ENCODE peak calls at places on chromosomes 4 and X, in four cellular contexts. One of them, this sample, is unnamed.
A peak's percentile ranks its signal among the peaks of the same experiment; 100 is the strongest.

GRCh38 chrX:4185086-4185485 is 471.6 kb upstream of the PRKX start:
- DNase-seq in SK-N-SH: no peak
- DNase-seq in GM12878: no peak
- DNase-seq in HepG2: no peak
- DNase-seq in this sample: no peak

GRCh38 chr4:1565598-1566295 is 118.4 kb downstream of the FAM53A start:
- DNase-seq in SK-N-SH: no peak
- DNase-seq in HepG2: no peak
- DNase-seq in GM12878: no peak
- DNase-seq in this sample: no peak

GRCh38 chrX:70592091-70592490 is 147.5 kb downstream of the DLG3 start:
- DNase-seq in GM12878: no peak
- DNase-seq in HepG2: no peak
- DNase-seq in SK-N-SH: no peak
- DNase-seq in this sample: peak; percentile 2

GRCh38 chr4:111602848-111603247 is 542.4 kb upstream of the FAM241A start:
- DNase-seq in SK-N-SH: no peak
- DNase-seq in GM12878: no peak
- DNase-seq in HepG2: no peak
- DNase-seq in this sample: no peak

GRCh38 chr4:39718366-39719323 is 20.7 kb downstream of the UBE2K start:
- DNase-seq in GM12878: no peak
- DNase-seq in SK-N-SH: no peak
- DNase-seq in HepG2: no peak
- DNase-seq in this sample: no peak

GRCh38 chr4:188550296-188550695 is 411.1 kb downstream of the TRIML1 start:
- DNase-seq in HepG2: no peak
- DNase-seq in SK-N-SH: no peak
- DNase-seq in GM12878: no peak
- DNase-seq in this sample: no peak

GRCh38 chr4:85573270-85573669 is 98.3 kb downstream of the ARHGAP24 start:
- DNase-seq in SK-N-SH: no peak
- DNase-seq in GM12878: no peak
- DNase-seq in HepG2: no peak
- DNase-seq in this sample: no peak

GRCh38 chr4:71241467-71242401 is 97.1 kb upstream of the SLC4A4 start:
- DNase-seq in HepG2: no peak
- DNase-seq in GM12878: no peak
- DNase-seq in SK-N-SH: no peak
- DNase-seq in this sample: no peak

GRCh38 chr4:142354794-142355416 is 491.2 kb downstream of the INPP4B start:
- DNase-seq in HepG2: no peak
- DNase-seq in SK-N-SH: no peak
- DNase-seq in GM12878: no peak
- DNase-seq in this sample: no peak

GRCh38 chr4:156113138-156113537 is 159.5 kb upstream of the CTSO start:
- DNase-seq in SK-N-SH: no peak
- DNase-seq in HepG2: no peak
- DNase-seq in GM12878: no peak
- DNase-seq in this sample: peak; percentile 8

GRCh38 chrX:107718156-107718621 is 57.4 kb downstream of the TSC22D3 start:
- DNase-seq in HepG2: peak; percentile 44
- DNase-seq in SK-N-SH: peak; percentile 69
- DNase-seq in GM12878: no peak
- DNase-seq in this sample: peak; percentile 57

GRCh38 chr4:139007640-139008039 is 7.9 kb upstream of the NOCT start:
- DNase-seq in SK-N-SH: no peak
- DNase-seq in HepG2: no peak
- DNase-seq in GM12878: no peak
- DNase-seq in this sample: no peak

GRCh38 chr4:84041426-84041825 is 457.7 kb downstream of the NKX6-1 start:
- DNase-seq in SK-N-SH: no peak
- DNase-seq in HepG2: no peak
- DNase-seq in GM12878: no peak
- DNase-seq in this sample: no peak

GRCh38 chrX:32448320-32448719 is 763.0 kb downstream of the DMD start:
- DNase-seq in HepG2: peak; percentile 0
- DNase-seq in SK-N-SH: no peak
- DNase-seq in GM12878: peak; percentile 74
- DNase-seq in this sample: no peak

GRCh38 chr4:48334900-48335384 is 6.4 kb upstream of the SLAIN2 start:
- DNase-seq in HepG2: no peak
- DNase-seq in SK-N-SH: no peak
- DNase-seq in GM12878: no peak
- DNase-seq in this sample: no peak

GRCh38 chr4:75340561-75340960 is 173.6 kb downstream of the RCHY1 start:
- DNase-seq in HepG2: no peak
- DNase-seq in SK-N-SH: no peak
- DNase-seq in GM12878: no peak
- DNase-seq in this sample: no peak

GRCh38 chrX:112834976-112835375 is 5.7 kb downstream of the AMOT start:
- DNase-seq in GM12878: no peak
- DNase-seq in HepG2: no peak
- DNase-seq in SK-N-SH: no peak
- DNase-seq in this sample: no peak

GRCh38 chr4:15654556-15655222 is 468 bp downstream of the FBXL5 start:
- DNase-seq in GM12878: no peak
- DNase-seq in SK-N-SH: no peak
- DNase-seq in HepG2: peak; percentile 15
- DNase-seq in this sample: no peak

GRCh38 chrX:45619290-45619689 is 418.6 kb upstream of the DIPK2B start:
- DNase-seq in SK-N-SH: no peak
- DNase-seq in GM12878: no peak
- DNase-seq in HepG2: no peak
- DNase-seq in this sample: no peak

GRCh38 chr4:144403903-144404302 is 242.1 kb upstream of the HHIP start:
- DNase-seq in GM12878: no peak
- DNase-seq in SK-N-SH: no peak
- DNase-seq in HepG2: no peak
- DNase-seq in this sample: no peak

GRCh38 chr4:169530048-169530447 is 82.3 kb downstream of the NEK1 start:
- DNase-seq in SK-N-SH: no peak
- DNase-seq in GM12878: no peak
- DNase-seq in HepG2: no peak
- DNase-seq in this sample: no peak

GRCh38 chr4:158729716-158730559 is 6.7 kb upstream of the PPID start:
- DNase-seq in GM12878: peak; percentile 44
- DNase-seq in HepG2: peak; percentile 67
- DNase-seq in SK-N-SH: peak; percentile 75
- DNase-seq in this sample: peak; percentile 76

GRCh38 chr4:143184217-143184502 is 557 bp upstream of the USP38 start:
- DNase-seq in GM12878: no peak
- DNase-seq in HepG2: no peak
- DNase-seq in SK-N-SH: no peak
- DNase-seq in this sample: no peak

GRCh38 chr4:47930971-47931804 is 16.8 kb upstream of the NFXL1 start:
- DNase-seq in SK-N-SH: peak; percentile 26
- DNase-seq in GM12878: no peak
- DNase-seq in HepG2: no peak
- DNase-seq in this sample: no peak

GRCh38 chrX:145881175-145881867 is 63.7 kb downstream of the SLITRK2 start:
- DNase-seq in GM12878: no peak
- DNase-seq in SK-N-SH: no peak
- DNase-seq in HepG2: no peak
- DNase-seq in this sample: no peak

GRCh38 chr4:55321707-55322264 is 24.3 kb upstream of the SRD5A3 start:
- DNase-seq in HepG2: peak; percentile 59
- DNase-seq in GM12878: peak; percentile 2
- DNase-seq in SK-N-SH: peak; percentile 44
- DNase-seq in this sample: peak; percentile 39

GRCh38 chr4:47551682-47552081 is 66.6 kb downstream of the ATP10D start:
- DNase-seq in SK-N-SH: no peak
- DNase-seq in HepG2: no peak
- DNase-seq in GM12878: no peak
- DNase-seq in this sample: no peak

GRCh38 chrX:115345654-115346014 is 56.1 kb downstream of the LUZP4 start:
- DNase-seq in GM12878: no peak
- DNase-seq in HepG2: no peak
- DNase-seq in SK-N-SH: no peak
- DNase-seq in this sample: no peak

GRCh38 chr4:106987314-106987713 is 48.8 kb downstream of the DKK2 start:
- DNase-seq in GM12878: no peak
- DNase-seq in SK-N-SH: peak; percentile 4
- DNase-seq in HepG2: no peak
- DNase-seq in this sample: no peak

GRCh38 chrX:139202742-139203410 is 327.7 kb upstream of the F9 start:
- DNase-seq in SK-N-SH: no peak
- DNase-seq in GM12878: no peak
- DNase-seq in HepG2: no peak
- DNase-seq in this sample: no peak

GRCh38 chr4:123419885-123420743 is 23.5 kb downstream of the SPRY1 start:
- DNase-seq in HepG2: no peak
- DNase-seq in SK-N-SH: no peak
- DNase-seq in GM12878: no peak
- DNase-seq in this sample: no peak

GRCh38 chr4:123418486-123418931 is 21.9 kb downstream of the SPRY1 start:
- DNase-seq in HepG2: peak; percentile 97
- DNase-seq in SK-N-SH: no peak
- DNase-seq in GM12878: no peak
- DNase-seq in this sample: no peak

GRCh38 chr4:123416462-123416861 is 19.9 kb downstream of the SPRY1 start:
- DNase-seq in HepG2: no peak
- DNase-seq in GM12878: no peak
- DNase-seq in SK-N-SH: no peak
- DNase-seq in this sample: no peak

GRCh38 chr4:123415977-123416376 is 19.4 kb downstream of the SPRY1 start:
- DNase-seq in HepG2: peak; percentile 82
- DNase-seq in SK-N-SH: no peak
- DNase-seq in GM12878: no peak
- DNase-seq in this sample: no peak

DNA sequence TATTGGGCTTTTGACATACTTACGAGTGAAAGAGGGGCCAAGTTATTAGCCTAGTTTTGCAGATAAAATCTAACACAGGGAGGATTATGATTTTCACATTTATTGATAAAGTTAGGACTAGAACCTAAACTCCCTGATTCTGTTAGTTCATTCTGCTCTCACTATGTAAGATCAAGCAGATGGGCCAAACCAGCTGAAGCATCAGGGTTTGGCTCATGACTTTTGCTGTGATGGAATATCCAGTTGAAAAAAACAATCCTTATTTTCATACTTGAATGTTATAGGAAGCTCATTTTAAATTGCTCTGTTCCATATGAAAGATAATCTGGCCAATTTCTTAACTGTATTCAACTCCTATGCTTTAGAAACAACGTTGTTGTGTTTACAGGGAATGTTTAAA is 21.2 kb downstream of the SPRY1 start:
- DNase-seq in GM12878: no peak
- DNase-seq in HepG2: no peak
- DNase-seq in SK-N-SH: no peak
- DNase-seq in this sample: no peak
- H3K27ac ChIP-seq in GM12878: no peak overlapping the region
- H3K27ac ChIP-seq in HepG2: peak overlapping the region; percentile 70
- H3K27ac ChIP-seq in SK-N-SH: peak overlapping the region; percentile 68
- H3K27ac ChIP-seq in this sample: peak overlapping the region; percentile 94

GRCh38 chrX:30893206-30893605 is 4.2 kb upstream of the TAB3 start:
- DNase-seq in SK-N-SH: no peak
- DNase-seq in GM12878: no peak
- DNase-seq in HepG2: no peak
- DNase-seq in this sample: no peak
- TF ChIP-seq SIN3A in SK-N-SH: no peak
- TF ChIP-seq SIN3A in GM12878: no peak
- TF ChIP-seq SIN3A in HepG2: no peak
- TF ChIP-seq SIN3A in this sample: no peak

DNA sequence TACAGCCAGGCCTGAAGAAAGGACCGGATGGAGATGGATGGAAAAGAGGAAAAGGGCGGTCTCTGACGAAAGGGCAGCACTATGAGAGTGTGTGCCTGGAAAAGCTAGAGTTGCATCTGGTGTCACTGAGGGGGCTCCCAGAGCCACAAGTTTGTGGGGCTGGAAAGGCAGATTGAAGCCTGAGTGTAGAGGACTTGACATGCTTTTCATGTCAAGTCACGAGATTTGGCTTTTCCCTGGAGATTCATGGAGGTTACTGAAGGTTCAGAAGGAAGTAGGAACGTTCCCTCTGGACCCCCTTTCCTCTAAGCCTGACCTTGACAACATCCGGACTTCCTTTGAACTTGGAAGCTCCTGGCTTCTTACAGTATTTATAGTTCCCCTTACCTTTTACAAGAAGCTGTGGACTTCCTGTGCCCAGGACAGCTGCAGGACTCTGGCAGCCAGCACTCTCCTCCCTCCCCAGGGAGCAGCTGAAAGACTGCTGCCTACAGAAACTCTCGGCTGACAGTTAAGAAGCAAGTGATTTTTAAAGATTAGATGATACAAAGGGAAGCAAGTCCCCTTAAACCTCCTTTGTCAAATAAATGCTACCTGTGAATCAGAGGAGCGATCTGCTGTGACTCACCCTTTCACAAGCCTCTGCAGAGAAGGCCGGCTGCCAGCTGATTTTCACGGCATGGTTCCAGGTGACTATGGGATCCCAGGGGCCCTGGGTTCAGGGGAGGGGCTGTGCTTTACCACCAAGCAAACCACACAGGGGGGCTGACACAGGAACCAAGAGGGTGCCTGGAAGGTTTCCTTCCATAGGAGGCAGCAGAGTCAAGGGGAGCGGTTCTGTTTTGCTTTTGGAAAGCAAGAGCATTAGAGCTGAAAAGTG is 72.9 kb upstream of the STIM2 start:
- DNase-seq in GM12878: no peak
- DNase-seq in HepG2: peak; percentile 32
- DNase-seq in SK-N-SH: no peak
- DNase-seq in this sample: no peak
- TF ChIP-seq CTCF in GM12878: peak; percentile 38
- TF ChIP-seq CTCF in HepG2: peak; percentile 42
- TF ChIP-seq CTCF in SK-N-SH: peak; percentile 40
- TF ChIP-seq CTCF in this sample: peak; percentile 23

GRCh38 chrX:66902081-66902480 is 263.2 kb upstream of the EDA2R start:
- DNase-seq in GM12878: no peak
- DNase-seq in HepG2: no peak
- DNase-seq in SK-N-SH: no peak
- DNase-seq in this sample: no peak
- H3K27ac ChIP-seq in GM12878: no peak overlapping the region
- H3K27ac ChIP-seq in HepG2: no peak overlapping the region
- H3K27ac ChIP-seq in SK-N-SH: no peak overlapping the region
- H3K27ac ChIP-seq in this sample: no peak overlapping the region

GRCh38 chr4:77927991-77928925 is 65.6 kb downstream of the MRPL1 start:
- DNase-seq in SK-N-SH: no peak
- DNase-seq in GM12878: no peak
- DNase-seq in HepG2: peak; percentile 51
- DNase-seq in this sample: no peak
- TF ChIP-seq SIN3A in SK-N-SH: no peak
- TF ChIP-seq SIN3A in GM12878: no peak
- TF ChIP-seq SIN3A in HepG2: no peak
- TF ChIP-seq SIN3A in this sample: no peak

GRCh38 chrX:138026211-138026610 is 460.3 kb downstream of the ZIC3 start:
- DNase-seq in SK-N-SH: peak; percentile 27
- DNase-seq in GM12878: no peak
- DNase-seq in HepG2: no peak
- DNase-seq in this sample: no peak
- TF ChIP-seq CTCF in SK-N-SH: peak; percentile 57
- TF ChIP-seq CTCF in GM12878: peak; percentile 46
- TF ChIP-seq CTCF in HepG2: no peak
- TF ChIP-seq CTCF in this sample: peak; percentile 62